ENCODE peak calls at places on chromosomes 7 and 10, in nine cellular contexts. H is anterior cingulate cortex; P is AG09309; U is GM04503; J is RWPE1; G is activated CD8-positive, alpha-beta memory T cell treated with anti-CD3 and anti-CD28 coated beads, Interleukin-2, amount 50 U/mL, for 48 hours; A is RCC 7860; R is cardiac muscle cell; T is head of caudate nucleus. V is an unnamed sample.

GRCh38 chr10:53765311-53765710 is 992.7 kb upstream of the MBL2 start:
- DNase-seq in J (no peak), U (no peak), G (no peak), A (peak), P (no peak), H (no peak), R (no peak), T (no peak), V (no peak)

GRCh38 chr10:98446656-98447221 is at the start of gene HPS1:
- DNase-seq in H (peak), T (peak), G (peak), A (peak), P (no peak), J (peak), U (no peak), R (peak), V (peak)

GRCh38 chr7:38317457-38318037 is 44.1 kb upstream of the TARP start:
- DNase-seq in J (no peak), G (no peak), H (no peak), U (no peak), P (no peak), T (no peak), R (no peak), A (no peak), V (no peak)

GRCh38 chr7:38318241-38318640 is 44.8 kb upstream of the TARP start:
- DNase-seq in H (no peak), T (no peak), U (no peak), R (no peak), A (no peak), P (no peak), G (no peak), J (no peak), V (no peak)

GRCh38 chr7:4711634-4712033 is 29.5 kb downstream of the FOXK1 start:
- DNase-seq in R (no peak), J (no peak), G (no peak), A (no peak), T (no peak), U (no peak), H (no peak), P (no peak), V (no peak)

GRCh38 chr10:9010093-9010492 is 955.6 kb downstream of the GATA3 start:
- DNase-seq in A (no peak), U (no peak), J (no peak), T (no peak), P (no peak), G (no peak), H (no peak), R (no peak), V (no peak)

GRCh38 chr7:127587663-127588018 is 570 bp upstream of the ARF5 start:
- DNase-seq in T (peak), J (no peak), P (no peak), H (no peak), U (no peak), A (no peak), R (no peak), G (no peak), V (no peak)

GRCh38 chr10:132099701-132100481 is 34.1 kb downstream of the JAKMIP3 start:
- DNase-seq in T (no peak), R (no peak), G (peak), U (no peak), J (no peak), H (no peak), A (no peak), P (no peak), V (no peak)

GRCh38 chr10:112141297-112141696 is 42.3 kb downstream of the GPAM start:
- DNase-seq in T (no peak), H (no peak), U (no peak), P (no peak), G (no peak), R (no peak), A (no peak), J (no peak), V (no peak)

GRCh38 chr10:17547026-17547425 is 70.1 kb downstream of the HACD1 start:
- DNase-seq in R (peak), H (no peak), P (no peak), U (peak), A (no peak), G (no peak), T (no peak), J (no peak), V (no peak)

GRCh38 chr7:471191-471865 is 48.3 kb downstream of the PDGFA start:
- DNase-seq in P (no peak), U (no peak), H (no peak), A (no peak), R (no peak), T (no peak), J (no peak), G (no peak), V (no peak)

GRCh38 chr7:14294637-14295036 is 305.2 kb upstream of the ETV1 start:
- DNase-seq in H (no peak), J (no peak), U (no peak), T (no peak), R (no peak), A (no peak), G (no peak), P (no peak), V (no peak)

GRCh38 chr10:5284311-5285057 is 80.3 kb upstream of the UCN3 start:
- DNase-seq in J (peak), P (no peak), R (peak), H (no peak), T (no peak), A (peak), U (peak), G (no peak), V (no peak)

GRCh38 chr10:69179089-69179742 is 818 bp upstream of the SUPV3L1 start:
- DNase-seq in G (peak), T (peak), R (no peak), P (peak), A (no peak), H (no peak), U (no peak), J (peak), V (no peak)

GRCh38 chr10:17643339-17643754 is 604 bp upstream of the STAM start:
- DNase-seq in J (peak), G (peak), P (peak), T (no peak), R (peak), H (peak), U (peak), A (peak), V (peak)

GRCh38 chr7:156116514-156116913 is 304.3 kb upstream of the SHH start:
- DNase-seq in U (no peak), G (no peak), J (no peak), T (no peak), H (no peak), A (no peak), P (no peak), R (no peak), V (no peak)

GRCh38 chr7:121084748-121085336 is 96.3 kb downstream of the CPED1 start:
- DNase-seq in J (peak), U (peak), P (peak), G (no peak), H (no peak), T (no peak), R (peak), A (peak), V (no peak)

GRCh38 chr10:54961040-54961439 is 160.0 kb upstream of the PCDH15 start:
- DNase-seq in U (no peak), P (no peak), T (no peak), J (no peak), H (no peak), R (no peak), G (no peak), A (no peak), V (no peak)

GRCh38 chr10:80075781-80076180 is 2.7 kb upstream of the TMEM254 start:
- DNase-seq in U (peak), J (peak), R (peak), P (peak), A (no peak), T (no peak), H (no peak), G (no peak), V (no peak)

GRCh38 chr7:131948434-131949053 is 392.1 kb upstream of the PODXL start:
- DNase-seq in U (no peak), R (no peak), P (no peak), H (no peak), J (peak), G (no peak), A (no peak), T (no peak), V (peak)

GRCh38 chr7:80135306-80136104 is 874 bp downstream of the GNAI1 start:
- DNase-seq in H (no peak), J (peak), U (no peak), R (peak), T (peak), A (peak), P (no peak), G (peak), V (no peak)

V was measured in stromal cell of bone marrow.